ENCODE peak calls at places on chromosomes 13 and 19, in eight cellular contexts. J is endothelial cell; W is M059J; T is progenitor cell of endocrine pancreas; R is D721Med; E is COR-L47; S is GM03348; A is stimulated activated CD8-positive, alpha-beta memory T cell treated with anti-CD3 and anti-CD28 coated beads, Interleukin-15, amount 100 ng/mL, for 4 hours. K is an unnamed sample.

GRCh38 chr19:35040826-35041547 is 534 bp upstream of the HPN start:
- DNase-seq in J (peak), W (no peak), T (peak), R (no peak), E (no peak), S (no peak), A (no peak), K (no peak)

GRCh38 chr13:29428310-29428991 is 167.0 kb downstream of the SLC7A1 start:
- DNase-seq in J (peak), W (peak), T (no peak), R (no peak), E (peak), S (peak), A (no peak), K (no peak)

GRCh38 chr13:95957331-95957730 is 95.9 kb downstream of the UGGT2 start:
- DNase-seq in J (no peak), W (no peak), T (no peak), R (no peak), E (no peak), S (no peak), A (no peak), K (no peak)

GRCh38 chr19:46926201-46927071 is 65.6 kb downstream of the ARHGAP35 start:
- DNase-seq in J (no peak), W (no peak), T (no peak), R (no peak), E (no peak), S (no peak), A (no peak), K (peak)

GRCh38 chr13:91372813-91373420 is 25.4 kb downstream of the MIR17HG start:
- DNase-seq in J (no peak), W (no peak), T (no peak), R (no peak), E (no peak), S (no peak), A (no peak), K (no peak)

GRCh38 chr13:47310376-47310775 is 413.5 kb upstream of the HTR2A start:
- DNase-seq in J (no peak), W (peak), T (no peak), R (no peak), E (no peak), S (no peak), A (no peak), K (no peak)

GRCh38 chr19:38264486-38265212 is at the start of gene SPINT2:
- DNase-seq in J (peak), W (no peak), T (peak), R (no peak), E (peak), S (no peak), A (peak), K (no peak)

GRCh38 chr13:39273953-39274352 is 235.7 kb downstream of the NHLRC3 start:
- DNase-seq in J (no peak), W (peak), T (no peak), R (no peak), E (peak), S (no peak), A (no peak), K (peak)

GRCh38 chr19:8638078-8638619 is 7.7 kb downstream of the NFILZ start:
- DNase-seq in J (no peak), W (peak), T (no peak), R (no peak), E (no peak), S (no peak), A (no peak), K (peak)